ENCODE peak calls at places on chromosomes 1 and 21, in nine cellular contexts. V is MM.1S, A is trophoblast cell, I is iPS DF 6.9, K is astrocyte, O is upper lobe of right lung, L is hepatocyte, Z is mammary epithelial cell, F is thoracic aorta. H is an unnamed sample. For H3K27me3, the result is how much of the 10 kb centered on the place peaks cover.

GRCh38 chr1:170685166-170685565 is 21.2 kb downstream of the PRRX1 start:
- DNase-seq in V (no peak), A (no peak), I (no peak), K (peak), O (no peak), L (no peak), Z (peak), F (no peak), H (no peak)

GRCh38 chr1:180123463-180123936 is 31.2 kb upstream of the QSOX1 start:
- DNase-seq in V (no peak), A (no peak), I (no peak), K (no peak), O (no peak), L (no peak), Z (peak), F (no peak), H (no peak)

GRCh38 chr1:37958690-37959089 is 11.8 kb upstream of the INPP5B start:
- DNase-seq in V (no peak), A (peak), I (no peak), K (peak), O (no peak), L (no peak), Z (peak), F (no peak), H (no peak)

GRCh38 chr1:205669341-205670142 is 10.8 kb downstream of the SLC45A3 start:
- DNase-seq in V (no peak), A (peak), I (no peak), K (no peak), O (no peak), L (no peak), Z (no peak), F (no peak), H (peak)

GRCh38 chr1:235737751-235738150 is 88.2 kb upstream of the GNG4 start:
- DNase-seq in V (no peak), A (no peak), I (no peak), K (no peak), O (no peak), L (no peak), Z (no peak), F (no peak), H (no peak)

GRCh38 chr1:186950547-186950946 is 121.8 kb downstream of the PLA2G4A start:
- DNase-seq in V (no peak), A (no peak), I (no peak), K (peak), O (no peak), L (no peak), Z (peak), F (no peak), H (no peak)

GRCh38 chr1:19757641-19758040 is 42.1 kb downstream of the TMCO4 start:
- DNase-seq in V (no peak), A (no peak), I (no peak), K (peak), O (peak), L (no peak), Z (no peak), F (no peak), H (no peak)

GRCh38 chr1:16151200-16151708 is 4.6 kb downstream of the EPHA2 start:
- DNase-seq in V (no peak), A (no peak), I (no peak), K (no peak), O (no peak), L (no peak), Z (no peak), F (no peak), H (peak)

GRCh38 chr1:206895837-206896242 is 1.4 kb upstream of the IL24 start:
- DNase-seq in V (no peak), A (peak), I (no peak), K (no peak), O (no peak), L (no peak), Z (no peak), F (no peak), H (no peak)

GRCh38 chr1:118948796-118949195 is 39.3 kb downstream of the TBX15 start:
- DNase-seq in V (no peak), A (no peak), I (no peak), K (no peak), O (no peak), L (no peak), Z (no peak), F (no peak), H (no peak)

GRCh38 chr1:46804926-46805325 is 6.1 kb downstream of the CYP4B1 start:
- DNase-seq in V (no peak), A (no peak), I (no peak), K (no peak), O (no peak), L (no peak), Z (no peak), F (no peak), H (no peak)

DNA sequence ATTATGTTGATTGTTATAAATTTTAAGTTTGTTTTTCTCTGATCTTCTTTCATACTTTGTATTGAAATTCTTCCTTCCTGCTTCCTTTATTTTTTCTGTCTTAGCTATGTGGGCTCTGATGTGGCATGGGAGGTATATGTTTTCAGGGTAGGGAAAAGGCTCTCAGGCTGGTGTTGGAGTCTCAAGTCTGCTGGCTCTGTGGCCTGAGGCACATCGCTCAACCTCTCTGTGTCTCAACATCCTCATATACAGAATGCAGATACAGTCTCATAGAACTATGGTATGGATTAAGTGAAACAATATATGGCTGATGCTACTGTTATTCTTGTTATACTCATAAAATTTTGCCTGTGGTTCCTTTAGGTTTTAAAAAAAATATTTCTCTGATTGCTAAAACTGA is 105.9 kb downstream of the KCNN3 start:
- DNase-seq in V (no peak), A (peak), I (no peak), K (no peak), O (no peak), L (no peak), Z (no peak), F (no peak), H (no peak)
- H3K27me3 ChIP-seq in V (under half), A (under half), I (under half), K (under half), O (under half), L (half or more), Z (under half), F (under half), H (under half)

GRCh38 chr21:38631171-38631570 is 132.9 kb upstream of the ERG start:
- DNase-seq in V (no peak), A (no peak), I (no peak), K (peak), O (no peak), L (no peak), Z (peak), F (no peak), H (no peak)
- H3K27me3 ChIP-seq in V (under half), A (under half), I (under half), K (under half), O (under half), L (under half), Z (under half), F (under half), H (under half)

DNA sequence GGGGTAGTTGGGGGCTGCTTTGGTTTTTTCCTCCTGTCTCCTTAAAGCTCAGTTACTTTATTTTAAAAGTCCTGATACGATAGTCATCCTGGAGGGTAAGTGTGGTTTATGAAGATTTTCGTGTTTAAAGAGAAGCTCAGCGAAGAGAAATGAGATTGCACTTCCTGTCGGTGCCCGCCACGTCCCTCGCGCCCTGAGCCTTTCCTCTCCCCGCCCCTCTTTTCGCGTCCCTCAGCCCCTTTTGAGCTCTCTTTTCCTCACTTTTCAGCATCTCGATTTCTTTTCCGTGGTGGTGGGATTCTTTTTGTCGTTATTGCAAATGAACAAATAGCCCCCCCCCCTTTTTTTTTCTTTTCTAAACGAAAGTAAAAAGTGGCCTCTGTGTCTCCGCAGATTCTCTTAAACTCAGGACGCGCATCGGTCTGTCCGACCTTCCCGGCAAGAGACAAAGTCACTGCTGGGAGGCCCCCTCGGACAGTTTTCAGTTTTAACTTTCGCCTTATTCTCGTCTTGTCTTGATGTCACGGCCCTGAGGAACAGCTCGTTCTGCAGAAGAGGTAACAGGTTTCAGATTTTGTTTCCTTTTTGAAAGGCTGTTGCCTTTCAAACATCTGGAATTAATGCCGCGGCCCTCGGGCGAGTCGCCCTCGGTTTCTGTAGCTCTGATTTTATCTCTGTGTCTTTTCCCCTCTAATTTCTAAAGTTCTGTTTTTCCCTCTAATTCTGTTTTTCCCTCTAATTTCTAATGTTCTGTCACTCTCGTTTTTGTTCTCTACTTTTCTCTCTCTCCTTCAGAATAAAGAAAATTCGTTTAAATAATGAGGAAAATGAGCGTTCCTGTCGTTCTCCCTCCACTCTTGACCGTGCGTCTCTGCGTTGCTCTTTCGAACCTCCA is 1.0 kb upstream of the DMRTA2 start:
- DNase-seq in V (no peak), A (no peak), I (no peak), K (no peak), O (no peak), L (no peak), Z (no peak), F (no peak), H (peak)
- H3K27me3 ChIP-seq in V (under half), A (half or more), I (half or more), K (half or more), O (half or more), L (half or more), Z (half or more), F (half or more), H (half or more)

GRCh38 chr1:24959623-24959975 is 29.5 kb upstream of the RUNX3 start:
- DNase-seq in V (no peak), A (peak), I (no peak), K (no peak), O (no peak), L (no peak), Z (no peak), F (no peak), H (no peak)
- H3K27me3 ChIP-seq in V (under half), A (under half), I (under half), K (under half), O (under half), L (under half), Z (under half), F (under half), H (under half)

DNA sequence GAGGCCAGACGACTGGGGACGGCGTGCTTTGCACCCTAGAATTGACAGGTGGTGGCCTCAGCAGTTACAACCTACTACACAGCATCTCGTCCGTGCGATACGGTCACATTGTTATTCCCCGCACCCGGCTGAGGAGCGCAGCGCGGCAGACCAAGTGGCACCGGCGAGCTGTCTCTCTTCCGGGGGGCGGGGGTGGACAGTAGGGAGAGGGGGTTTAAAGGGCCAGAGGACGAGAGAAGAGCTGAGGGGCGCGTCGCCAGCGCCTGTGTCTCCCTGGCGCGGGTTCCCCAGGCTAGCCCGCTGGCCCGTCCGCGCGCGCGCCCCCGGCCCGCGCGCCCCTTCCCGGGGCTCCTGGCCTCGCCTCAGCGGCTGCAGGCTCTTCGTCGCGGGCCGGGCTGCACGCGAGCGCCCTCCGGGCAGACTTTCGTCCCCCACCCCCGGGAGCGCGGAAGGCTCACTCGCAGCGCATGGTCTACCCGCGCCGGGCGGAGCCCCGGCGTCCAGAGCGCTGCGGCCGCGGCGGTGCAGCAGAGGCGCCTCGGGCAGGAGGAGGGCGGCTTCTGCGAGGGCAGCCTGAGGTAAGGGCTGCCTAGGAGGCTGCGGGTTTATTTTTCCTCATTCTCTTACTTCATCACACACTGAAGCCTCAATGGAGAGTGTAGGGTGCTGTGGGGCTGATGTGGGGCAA is at the start of gene PDE4B:
- DNase-seq in V (no peak), A (peak), I (no peak), K (peak), O (peak), L (peak), Z (no peak), F (no peak), H (peak)
- H3K27me3 ChIP-seq in V (under half), A (under half), I (under half), K (under half), O (under half), L (half or more), Z (under half), F (under half), H (half or more)

GRCh38 chr21:33058468-33059318 is 11.2 kb upstream of the OLIG1 start:
- DNase-seq in V (no peak), A (no peak), I (no peak), K (no peak), O (no peak), L (no peak), Z (no peak), F (no peak), H (no peak)

GRCh38 chr21:33063365-33063883 is 6.5 kb upstream of the OLIG1 start:
- DNase-seq in V (peak), A (no peak), I (no peak), K (no peak), O (no peak), L (no peak), Z (no peak), F (no peak), H (no peak)

GRCh38 chr21:33057385-33057940 is 12.5 kb upstream of the OLIG1 start:
- DNase-seq in V (no peak), A (no peak), I (no peak), K (no peak), O (no peak), L (no peak), Z (no peak), F (no peak), H (no peak)

GRCh38 chr21:33061233-33061632 is 8.7 kb upstream of the OLIG1 start:
- DNase-seq in V (no peak), A (no peak), I (no peak), K (no peak), O (no peak), L (no peak), Z (no peak), F (no peak), H (no peak)

DNA sequence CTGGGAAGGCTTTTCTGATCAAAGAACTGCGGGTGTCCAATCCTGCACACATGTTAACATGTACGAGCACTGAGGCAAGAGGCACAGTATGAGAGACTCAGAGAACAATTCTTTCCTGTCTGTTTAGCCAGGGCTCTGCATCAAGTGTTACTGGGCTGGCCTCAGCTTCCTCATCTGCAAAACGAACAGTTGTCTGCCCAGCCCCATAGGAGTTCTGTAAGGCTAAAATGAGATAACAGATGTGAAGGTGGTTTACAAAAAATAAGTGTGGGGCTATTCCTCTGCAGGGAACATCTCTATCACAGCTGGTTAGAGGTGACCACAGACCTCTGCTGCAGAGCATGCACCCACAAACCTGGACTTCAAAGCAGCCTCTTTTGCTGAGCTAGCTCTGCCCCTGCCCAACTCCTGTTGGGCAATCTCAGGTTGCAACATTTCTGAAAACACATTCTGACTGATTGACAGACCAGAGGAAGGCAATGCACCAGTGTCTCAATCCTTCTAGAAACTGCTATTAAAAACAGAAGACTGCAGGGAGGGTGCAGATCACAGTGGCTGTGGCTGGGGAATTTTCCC is 10.5 kb upstream of the OLIG1 start:
- DNase-seq in V (peak), A (peak), I (no peak), K (no peak), O (no peak), L (peak), Z (no peak), F (no peak), H (no peak)
- H3K27me3 ChIP-seq in V (under half), A (under half), I (under half), K (under half), O (under half), L (under half), Z (under half), F (under half), H (under half)

GRCh38 chr1:212601524-212601923 is 7.0 kb upstream of the ATF3 start:
- DNase-seq in V (no peak), A (peak), I (no peak), K (no peak), O (no peak), L (no peak), Z (no peak), F (no peak), H (no peak)
- H3K27me3 ChIP-seq in V (under half), A (under half), I (under half), K (half or more), O (under half), L (under half), Z (under half), F (under half), H (under half)

GRCh38 chr1:200629876-200630514 is 9.4 kb upstream of the KIF14 start:
- DNase-seq in V (no peak), A (peak), I (no peak), K (no peak), O (no peak), L (peak), Z (no peak), F (no peak), H (no peak)
- H3K27me3 ChIP-seq in V (under half), A (under half), I (under half), K (under half), O (under half), L (under half), Z (under half), F (under half), H (under half)

DNA sequence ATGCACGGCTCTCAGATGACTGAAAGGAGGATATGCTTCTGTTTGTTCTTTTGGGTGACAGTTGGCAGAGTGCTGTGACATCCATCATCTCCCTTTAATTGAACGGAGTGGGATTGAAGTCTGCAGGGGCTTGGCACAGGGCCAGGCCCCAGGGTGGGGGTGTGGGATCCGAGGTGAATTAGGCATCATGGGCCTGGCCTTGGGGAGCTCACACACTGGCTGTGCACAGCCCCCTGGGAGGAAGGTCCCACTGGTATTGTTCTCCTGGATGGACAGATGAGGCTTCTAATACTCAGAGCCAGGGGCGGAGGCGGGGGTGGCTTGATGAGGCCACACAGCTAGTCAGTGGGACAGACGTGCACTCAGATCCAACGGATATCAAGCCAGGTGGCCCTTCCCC is 19.3 kb downstream of the EPHB2 start:
- DNase-seq in V (no peak), A (no peak), I (no peak), K (no peak), O (no peak), L (no peak), Z (no peak), F (no peak), H (no peak)
- H3K27me3 ChIP-seq in V (half or more), A (under half), I (under half), K (under half), O (under half), L (under half), Z (under half), F (under half), H (under half)

GRCh38 chr1:44047131-44047530 is 15.9 kb upstream of the SLC6A9 start:
- DNase-seq in V (no peak), A (no peak), I (no peak), K (no peak), O (no peak), L (no peak), Z (no peak), F (no peak), H (no peak)
- H3K27me3 ChIP-seq in V (under half), A (under half), I (under half), K (under half), O (under half), L (under half), Z (under half), F (under half), H (under half)

H was measured in H7.